ENCODE peak calls at places on chromosomes 11 and 22, in four cellular contexts. One of them, this sample, is unnamed. For H3K4me1, the result is how much of the 10 kb centered on the place peaks cover.

GRCh38 chr11:16615480-16615879 is 123.0 kb upstream of the C11orf58 start:
- DNase-seq in Peyer's patch: no peak
- DNase-seq in effector memory CD4-positive, alpha-beta T cell: no peak
- DNase-seq in left ventricle myocardium inferior: no peak
- DNase-seq in this sample: no peak

GRCh38 chr11:24872912-24873311 is 376.1 kb downstream of the LUZP2 start:
- DNase-seq in Peyer's patch: no peak
- DNase-seq in left ventricle myocardium inferior: no peak
- DNase-seq in effector memory CD4-positive, alpha-beta T cell: no peak
- DNase-seq in this sample: no peak

GRCh38 chr11:1220941-1221721 is 1.7 kb upstream of the MUC5B start:
- DNase-seq in left ventricle myocardium inferior: no peak
- DNase-seq in effector memory CD4-positive, alpha-beta T cell: no peak
- DNase-seq in Peyer's patch: no peak
- DNase-seq in this sample: no peak

GRCh38 chr22:17981497-17981896 is 42.9 kb downstream of the MICAL3 start:
- DNase-seq in effector memory CD4-positive, alpha-beta T cell: no peak
- DNase-seq in Peyer's patch: no peak
- DNase-seq in left ventricle myocardium inferior: no peak
- DNase-seq in this sample: no peak

GRCh38 chr11:6362185-6362867 is 27.9 kb upstream of the SMPD1 start:
- DNase-seq in left ventricle myocardium inferior: peak
- DNase-seq in Peyer's patch: no peak
- DNase-seq in effector memory CD4-positive, alpha-beta T cell: no peak
- DNase-seq in this sample: no peak

GRCh38 chr22:21055880-21056319 is 10.2 kb downstream of the LRRC74B start:
- DNase-seq in Peyer's patch: no peak
- DNase-seq in left ventricle myocardium inferior: no peak
- DNase-seq in effector memory CD4-positive, alpha-beta T cell: no peak
- DNase-seq in this sample: no peak

GRCh38 chr11:95703059-95703458 is 86.5 kb downstream of the FAM76B start:
- DNase-seq in effector memory CD4-positive, alpha-beta T cell: no peak
- DNase-seq in left ventricle myocardium inferior: no peak
- DNase-seq in Peyer's patch: no peak
- DNase-seq in this sample: no peak

GRCh38 chr11:79082280-79082679 is 358.6 kb downstream of the TENM4 start:
- DNase-seq in effector memory CD4-positive, alpha-beta T cell: no peak
- DNase-seq in Peyer's patch: no peak
- DNase-seq in left ventricle myocardium inferior: no peak
- DNase-seq in this sample: no peak

GRCh38 chr11:110269996-110270395 is 26.4 kb downstream of the RDX start:
- DNase-seq in Peyer's patch: no peak
- DNase-seq in effector memory CD4-positive, alpha-beta T cell: no peak
- DNase-seq in left ventricle myocardium inferior: no peak
- DNase-seq in this sample: no peak

GRCh38 chr22:30566125-30566524 is 8.3 kb downstream of the GAL3ST1 start:
- DNase-seq in Peyer's patch: no peak
- DNase-seq in left ventricle myocardium inferior: no peak
- DNase-seq in effector memory CD4-positive, alpha-beta T cell: no peak
- DNase-seq in this sample: no peak

GRCh38 chr11:92875473-92875872 is 94.0 kb upstream of the MTNR1B start:
- DNase-seq in left ventricle myocardium inferior: no peak
- DNase-seq in Peyer's patch: no peak
- DNase-seq in effector memory CD4-positive, alpha-beta T cell: no peak
- DNase-seq in this sample: no peak

GRCh38 chr11:76148941-76149613 is 57.2 kb downstream of the WNT11 start:
- DNase-seq in effector memory CD4-positive, alpha-beta T cell: no peak
- DNase-seq in Peyer's patch: no peak
- DNase-seq in left ventricle myocardium inferior: no peak
- DNase-seq in this sample: no peak

GRCh38 chr11:27757953-27758352 is 57.7 kb upstream of the BDNF start:
- DNase-seq in left ventricle myocardium inferior: no peak
- DNase-seq in effector memory CD4-positive, alpha-beta T cell: no peak
- DNase-seq in Peyer's patch: no peak
- DNase-seq in this sample: no peak

GRCh38 chr11:5910521-5910920 is 17.5 kb downstream of the OR52E5 start:
- DNase-seq in Peyer's patch: no peak
- DNase-seq in effector memory CD4-positive, alpha-beta T cell: no peak
- DNase-seq in left ventricle myocardium inferior: no peak
- DNase-seq in this sample: no peak

GRCh38 chr11:65773784-65774411 is 6.9 kb downstream of the AP5B1 start:
- DNase-seq in left ventricle myocardium inferior: no peak
- DNase-seq in effector memory CD4-positive, alpha-beta T cell: no peak
- DNase-seq in Peyer's patch: no peak
- DNase-seq in this sample: no peak

GRCh38 chr11:128451651-128452470 is 135.5 kb downstream of the ETS1 start:
- DNase-seq in left ventricle myocardium inferior: peak
- DNase-seq in effector memory CD4-positive, alpha-beta T cell: no peak
- DNase-seq in Peyer's patch: no peak
- DNase-seq in this sample: no peak

GRCh38 chr11:31968774-31969433 is 122.0 kb upstream of the RCN1 start:
- DNase-seq in Peyer's patch: no peak
- DNase-seq in left ventricle myocardium inferior: no peak
- DNase-seq in effector memory CD4-positive, alpha-beta T cell: no peak
- DNase-seq in this sample: no peak

GRCh38 chr11:44760477-44760872 is 33.7 kb downstream of the TSPAN18 start:
- DNase-seq in left ventricle myocardium inferior: no peak
- DNase-seq in Peyer's patch: no peak
- DNase-seq in effector memory CD4-positive, alpha-beta T cell: no peak
- DNase-seq in this sample: no peak

GRCh38 chr22:49213731-49214352 is 613.8 kb downstream of the BRD1 start:
- DNase-seq in effector memory CD4-positive, alpha-beta T cell: no peak
- DNase-seq in Peyer's patch: no peak
- DNase-seq in left ventricle myocardium inferior: peak
- DNase-seq in this sample: no peak

GRCh38 chr11:116366980-116367640 is 405.7 kb downstream of the BUD13 start:
- DNase-seq in left ventricle myocardium inferior: no peak
- DNase-seq in Peyer's patch: no peak
- DNase-seq in effector memory CD4-positive, alpha-beta T cell: no peak
- DNase-seq in this sample: no peak

GRCh38 chr22:38317995-38318715 is 922 bp upstream of the CSNK1E start:
- DNase-seq in Peyer's patch: no peak
- DNase-seq in left ventricle myocardium inferior: peak
- DNase-seq in effector memory CD4-positive, alpha-beta T cell: no peak
- DNase-seq in this sample: no peak

GRCh38 chr22:23300476-23300875 is 120.2 kb downstream of the BCR start:
- DNase-seq in Peyer's patch: no peak
- DNase-seq in effector memory CD4-positive, alpha-beta T cell: no peak
- DNase-seq in left ventricle myocardium inferior: no peak
- DNase-seq in this sample: no peak

GRCh38 chr11:117743121-117743815 is 53.7 kb downstream of the DSCAML1 start:
- DNase-seq in effector memory CD4-positive, alpha-beta T cell: no peak
- DNase-seq in left ventricle myocardium inferior: no peak
- DNase-seq in Peyer's patch: no peak
- DNase-seq in this sample: no peak

GRCh38 chr22:40415531-40416266 is 45.3 kb downstream of the SGSM3 start:
- DNase-seq in Peyer's patch: peak
- DNase-seq in left ventricle myocardium inferior: no peak
- DNase-seq in effector memory CD4-positive, alpha-beta T cell: no peak
- DNase-seq in this sample: no peak

DNA sequence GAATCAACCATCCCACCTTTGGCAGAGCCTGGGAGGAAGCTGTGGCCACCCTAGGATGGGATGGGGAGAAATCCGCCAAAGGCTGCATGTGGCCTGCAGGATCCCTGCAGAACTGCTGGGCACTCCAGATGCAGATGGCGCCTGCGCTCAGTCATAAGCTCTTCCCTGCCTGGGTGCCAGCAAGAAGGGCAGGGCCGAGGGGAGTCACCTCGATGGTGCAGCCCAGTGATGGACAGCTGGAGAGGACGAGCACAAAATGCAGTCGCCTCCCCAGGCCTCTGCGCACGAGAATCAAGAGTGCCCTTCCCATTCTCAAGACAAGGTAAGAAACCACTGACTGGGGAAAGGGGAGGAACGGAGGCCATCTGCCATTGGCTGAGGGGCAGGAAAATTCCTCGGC is 693.6 kb downstream of the TBC1D22A start:
- DNase-seq in left ventricle myocardium inferior: no peak
- DNase-seq in Peyer's patch: no peak
- DNase-seq in effector memory CD4-positive, alpha-beta T cell: no peak
- DNase-seq in this sample: no peak
- H3K4me1 ChIP-seq in left ventricle myocardium inferior: under half
- H3K4me1 ChIP-seq in Peyer's patch: under half
- H3K4me1 ChIP-seq in effector memory CD4-positive, alpha-beta T cell: under half
- H3K4me1 ChIP-seq in this sample: under half

GRCh38 chr11:69005183-69005630 is 7.8 kb downstream of the MRGPRF start:
- DNase-seq in effector memory CD4-positive, alpha-beta T cell: no peak
- DNase-seq in Peyer's patch: no peak
- DNase-seq in left ventricle myocardium inferior: no peak
- DNase-seq in this sample: no peak

GRCh38 chr11:69003866-69004311 is 9.2 kb downstream of the MRGPRF start:
- DNase-seq in left ventricle myocardium inferior: no peak
- DNase-seq in Peyer's patch: no peak
- DNase-seq in effector memory CD4-positive, alpha-beta T cell: no peak
- DNase-seq in this sample: no peak

GRCh38 chr11:69006816-69007215 is 6.2 kb downstream of the MRGPRF start:
- DNase-seq in left ventricle myocardium inferior: no peak
- DNase-seq in Peyer's patch: no peak
- DNase-seq in effector memory CD4-positive, alpha-beta T cell: no peak
- DNase-seq in this sample: no peak

GRCh38 chr11:69004411-69005182 is 8.4 kb downstream of the MRGPRF start:
- DNase-seq in Peyer's patch: no peak
- DNase-seq in left ventricle myocardium inferior: no peak
- DNase-seq in effector memory CD4-positive, alpha-beta T cell: no peak
- DNase-seq in this sample: no peak

DNA sequence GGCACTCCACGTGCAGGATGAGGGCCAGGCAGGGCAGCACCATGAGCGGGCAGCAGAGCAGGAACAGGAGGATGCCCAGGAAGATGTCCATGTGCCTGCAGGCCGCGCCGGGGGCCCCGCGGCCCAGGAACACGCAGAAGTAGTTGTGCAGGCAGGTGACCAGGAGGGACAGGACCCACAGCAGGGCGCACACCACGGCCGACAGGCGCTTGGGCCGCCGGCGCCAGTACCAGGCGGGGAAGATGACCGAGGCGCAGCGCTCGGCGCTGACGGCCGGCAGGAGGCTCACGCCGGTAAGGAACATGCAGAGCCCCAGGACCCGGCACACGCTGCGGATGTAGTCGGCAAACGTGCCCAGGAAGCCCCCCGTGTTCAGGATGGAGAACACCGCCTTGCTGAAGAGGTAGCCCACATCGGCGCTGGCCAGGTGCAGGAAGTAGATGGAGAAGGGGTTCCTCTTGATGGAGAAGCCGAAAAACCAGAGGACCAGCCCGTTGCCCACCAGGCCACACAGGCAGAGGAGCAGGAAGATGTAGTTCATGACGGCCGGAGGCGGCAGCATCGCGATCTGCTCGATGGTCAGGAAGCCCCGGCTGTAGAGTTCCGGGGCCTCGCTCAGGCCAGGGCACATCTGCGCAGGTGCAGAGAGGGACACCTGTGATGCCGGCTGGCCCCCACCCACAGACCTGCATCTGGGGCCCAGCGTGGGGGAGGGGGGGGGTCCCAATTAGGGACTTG is 7.2 kb downstream of the MRGPRF start:
- DNase-seq in Peyer's patch: no peak
- DNase-seq in left ventricle myocardium inferior: no peak
- DNase-seq in effector memory CD4-positive, alpha-beta T cell: no peak
- DNase-seq in this sample: no peak
- H3K4me1 ChIP-seq in Peyer's patch: half or more
- H3K4me1 ChIP-seq in left ventricle myocardium inferior: under half
- H3K4me1 ChIP-seq in effector memory CD4-positive, alpha-beta T cell: under half
- H3K4me1 ChIP-seq in this sample: under half

GRCh38 chr11:64762277-64762915 is 2.6 kb upstream of the PYGM start:
- DNase-seq in effector memory CD4-positive, alpha-beta T cell: no peak
- DNase-seq in left ventricle myocardium inferior: no peak
- DNase-seq in Peyer's patch: peak
- DNase-seq in this sample: no peak
- H3K4me1 ChIP-seq in effector memory CD4-positive, alpha-beta T cell: half or more
- H3K4me1 ChIP-seq in left ventricle myocardium inferior: half or more
- H3K4me1 ChIP-seq in Peyer's patch: under half
- H3K4me1 ChIP-seq in this sample: half or more

DNA sequence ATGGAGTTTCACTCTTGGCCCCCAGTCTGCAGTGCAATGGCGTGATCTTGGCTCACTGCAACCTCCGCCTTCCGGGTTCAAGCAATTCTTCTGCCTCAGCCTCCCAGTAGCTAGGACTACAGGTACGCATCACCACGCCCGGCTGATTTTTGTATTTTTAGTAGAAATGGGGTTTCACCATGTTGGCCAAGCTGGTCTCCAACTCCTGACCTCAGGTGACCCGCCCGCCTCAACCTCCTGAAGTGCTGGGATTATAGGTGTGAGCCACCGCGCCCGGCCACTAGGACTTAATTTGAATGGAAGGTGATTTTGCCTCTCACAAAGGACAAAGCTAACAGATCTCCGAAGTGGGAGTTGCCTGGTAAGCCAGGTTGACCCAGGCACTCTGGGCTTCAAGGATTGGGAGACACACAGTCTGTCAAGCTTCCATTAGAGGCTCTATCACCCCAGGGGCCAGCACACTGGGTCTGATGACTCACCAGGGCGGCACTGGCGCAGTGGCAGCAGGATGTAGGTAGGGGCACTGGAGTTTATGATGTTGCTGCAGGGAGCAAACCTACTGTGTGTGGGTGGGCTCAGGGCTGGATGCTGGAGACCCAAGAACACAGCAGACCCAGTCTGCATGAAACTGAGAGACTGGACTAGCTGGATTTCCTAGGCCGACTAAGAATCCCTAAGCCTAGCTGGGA is 17.8 kb upstream of the KCTD14 start:
- DNase-seq in effector memory CD4-positive, alpha-beta T cell: no peak
- DNase-seq in left ventricle myocardium inferior: no peak
- DNase-seq in Peyer's patch: no peak
- DNase-seq in this sample: no peak
- H3K4me1 ChIP-seq in effector memory CD4-positive, alpha-beta T cell: under half
- H3K4me1 ChIP-seq in left ventricle myocardium inferior: under half
- H3K4me1 ChIP-seq in Peyer's patch: under half
- H3K4me1 ChIP-seq in this sample: under half